ENCODE peak calls at places on chromosomes 1 and 21, in four cellular contexts. E is A549, R is ovary, U is heart left ventricle. W is an unnamed sample.

GRCh38 chr1:17052038-17052437 is 1.8 kb downstream of the SDHB start:
- DNase-seq in U (no peak), E (no peak), R (no peak), W (no peak)

GRCh38 chr1:6239213-6239752 is 3.5 kb upstream of the ICMT start:
- DNase-seq in R (no peak), U (no peak), E (no peak), W (no peak)

GRCh38 chr1:150484861-150485260 is 2.4 kb upstream of the TARS2 start:
- DNase-seq in E (no peak), U (no peak), R (no peak), W (no peak)

GRCh38 chr1:47729685-47730084 is 267.5 kb downstream of the TRABD2B start:
- DNase-seq in U (no peak), E (no peak), R (no peak), W (no peak)

GRCh38 chr1:28510350-28511223 is 4.7 kb downstream of the RCC1 start:
- DNase-seq in E (no peak), R (no peak), U (no peak), W (no peak)

GRCh38 chr21:25953196-25953595 is 217.4 kb downstream of the APP start:
- DNase-seq in R (no peak), U (no peak), E (no peak), W (no peak)

GRCh38 chr1:110605901-110606783 is at the start of gene KCNA2:
- DNase-seq in R (peak; percentile 66), U (peak; percentile 50), E (no peak), W (no peak)

GRCh38 chr21:45412909-45413581 is 8.1 kb downstream of the COL18A1 start:
- DNase-seq in U (no peak), R (peak; percentile 41), E (no peak), W (no peak)

GRCh38 chr1:51345300-51345687 is 14.9 kb upstream of the TTC39A start:
- DNase-seq in E (no peak), R (no peak), U (no peak), W (no peak)

GRCh38 chr1:223136086-223136485 is 7.0 kb downstream of the TLR5 start:
- DNase-seq in R (no peak), U (no peak), E (no peak), W (no peak)

GRCh38 chr1:43366601-43367025 is 1.2 kb downstream of the ELOVL1 start:
- DNase-seq in R (no peak), U (no peak), E (no peak), W (no peak)

GRCh38 chr1:173269490-173270230 is 62.5 kb upstream of the TNFSF4 start:
- DNase-seq in U (no peak), E (peak; percentile 40), R (no peak), W (no peak)

GRCh38 chr1:106899644-106900043 is 156.8 kb upstream of the PRMT6 start:
- DNase-seq in R (no peak), E (no peak), U (no peak), W (no peak)

GRCh38 chr1:12620142-12620865 is 2.3 kb upstream of the DHRS3 start:
- DNase-seq in E (no peak), R (no peak), U (no peak), W (no peak)

GRCh38 chr1:109034382-109034781 is 7.5 kb downstream of the WDR47 start:
- DNase-seq in E (no peak), R (no peak), U (no peak), W (no peak)

GRCh38 chr1:82646336-82646735 is 845.6 kb downstream of the ADGRL2 start:
- DNase-seq in U (no peak), R (no peak), E (no peak), W (no peak)

DNA sequence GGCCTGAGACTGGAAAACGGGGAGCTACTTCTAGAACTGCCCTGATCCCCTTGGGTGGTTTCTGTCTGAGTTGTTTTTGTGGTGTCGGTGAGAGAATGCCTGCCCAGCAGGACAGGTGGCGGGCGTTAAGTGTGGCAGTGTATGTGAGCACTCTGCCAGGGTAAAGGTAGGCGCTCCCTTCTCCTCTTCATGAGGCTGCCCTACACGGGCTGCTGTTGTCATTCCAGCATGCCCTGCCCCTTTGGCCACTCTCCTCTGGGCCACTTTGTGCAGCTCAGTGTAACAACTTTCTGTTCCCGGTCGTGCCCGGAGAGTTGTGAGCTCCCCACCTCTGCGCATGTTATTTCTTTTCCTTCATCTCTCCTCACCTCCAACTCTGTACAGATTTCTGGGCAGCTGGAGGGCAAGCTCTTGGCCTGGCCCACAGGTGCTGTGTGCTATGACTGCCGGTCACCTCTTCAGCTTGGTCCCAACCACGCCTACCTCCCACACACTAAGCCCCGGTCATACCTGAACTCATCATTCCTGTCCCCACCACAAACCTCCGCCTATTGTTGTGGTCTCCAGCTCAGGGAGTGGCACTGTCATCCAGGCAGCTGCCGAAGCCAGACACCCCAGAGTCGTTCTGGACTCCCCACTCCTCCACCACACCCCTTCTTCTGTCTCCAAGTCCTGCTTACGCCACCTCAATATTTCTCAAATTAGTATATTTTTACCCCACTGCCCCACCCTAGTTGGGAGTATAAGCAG is 69.0 kb downstream of the GADD45A start:
- DNase-seq in U (no peak), E (no peak), R (no peak), W (no peak)
- TF ChIP-seq POLR2A in U (no peak), E (no peak), R (no peak), W (no peak)

GRCh38 chr1:210372931-210373627 is 44.4 kb downstream of the HHAT start:
- DNase-seq in E (peak; percentile 18), R (no peak), U (no peak), W (no peak)

GRCh38 chr1:210372491-210372890 is 43.8 kb downstream of the HHAT start:
- DNase-seq in R (no peak), E (no peak), U (no peak), W (no peak)

GRCh38 chr1:210374600-210374953 is 45.9 kb downstream of the HHAT start:
- DNase-seq in R (no peak), U (no peak), E (no peak), W (no peak)

GRCh38 chr1:210373628-210373877 is 44.9 kb downstream of the HHAT start:
- DNase-seq in R (no peak), U (no peak), E (no peak), W (no peak)

DNA sequence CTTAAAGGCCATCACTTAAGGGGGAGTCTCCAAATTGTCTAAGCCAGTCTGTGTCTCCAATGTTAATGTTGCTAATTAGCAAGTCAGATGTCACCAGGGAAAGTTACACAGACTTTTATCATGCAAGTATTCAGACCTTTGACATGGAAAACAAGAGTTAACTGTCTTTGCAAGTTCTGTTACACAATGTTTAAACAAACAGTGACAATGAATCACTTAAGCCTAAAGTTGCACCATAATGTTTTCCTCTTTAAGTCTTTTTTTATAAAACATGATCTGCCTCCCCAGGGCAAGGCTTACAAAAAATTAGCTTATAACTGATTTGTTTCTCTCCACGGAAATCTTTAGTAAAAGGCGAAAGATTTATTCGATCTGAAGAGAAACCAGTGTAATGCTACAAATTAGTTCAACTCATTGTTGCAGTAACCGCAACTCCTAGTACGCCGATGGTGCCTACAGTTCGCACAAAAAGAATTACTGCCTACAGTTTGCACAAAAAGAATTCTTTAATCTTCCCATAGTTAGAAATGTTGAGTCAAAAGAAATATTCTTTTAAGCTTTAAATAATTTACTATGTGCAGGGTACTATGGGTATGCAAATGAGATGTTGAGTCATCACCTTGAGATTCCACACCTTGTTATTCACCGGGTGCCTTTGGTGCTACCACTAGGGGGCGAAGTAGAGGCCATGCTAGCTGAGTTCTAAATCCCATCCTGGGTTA is 45.3 kb downstream of the HHAT start:
- DNase-seq in E (peak; percentile 80), R (no peak), U (no peak), W (peak; percentile 40)
- TF ChIP-seq POLR2A in E (peak; percentile 13), R (no peak), U (no peak), W (peak; percentile 58)

DNA sequence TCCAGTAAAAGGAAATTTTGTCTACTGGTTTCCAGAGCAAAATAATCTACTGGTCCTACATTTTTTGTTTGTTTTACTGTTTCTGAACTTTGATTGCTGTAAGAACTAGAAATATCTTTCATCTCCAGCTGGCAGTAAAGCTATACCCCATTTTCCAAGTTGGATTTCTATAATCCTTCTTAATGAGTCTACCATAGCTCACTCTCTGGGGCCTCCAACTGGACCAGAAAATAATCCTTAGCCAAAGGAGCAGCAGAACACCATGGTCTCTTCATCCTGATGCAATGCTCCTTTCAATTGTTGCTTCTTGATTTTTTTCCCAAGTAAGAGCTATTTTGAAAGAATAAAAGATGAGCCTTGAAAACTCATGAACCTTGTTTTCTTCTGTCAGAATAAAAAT is 110.0 kb upstream of the COL11A1 start:
- DNase-seq in U (no peak), E (no peak), R (no peak), W (no peak)
- TF ChIP-seq POLR2A in U (no peak), E (no peak), R (no peak), W (no peak)

GRCh38 chr1:15764890-15765289 is 6.3 kb downstream of the FBLIM1 start:
- DNase-seq in E (no peak), R (no peak), U (no peak), W (no peak)

GRCh38 chr1:15761729-15762128 is 3.1 kb downstream of the FBLIM1 start:
- DNase-seq in U (no peak), E (no peak), R (no peak), W (no peak)

GRCh38 chr1:15765495-15766194 is 7.0 kb downstream of the FBLIM1 start:
- DNase-seq in E (no peak), R (no peak), U (no peak), W (no peak)

GRCh38 chr1:15762546-15762945 is 4.0 kb downstream of the FBLIM1 start:
- DNase-seq in R (no peak), E (no peak), U (no peak), W (no peak)

GRCh38 chr1:15764269-15764764 is 5.7 kb downstream of the FBLIM1 start:
- DNase-seq in R (no peak), U (no peak), E (no peak), W (no peak)
- TF ChIP-seq POLR2A in R (no peak), U (no peak), E (no peak), W (no peak)

GRCh38 chr1:19439464-19440171 is 45.7 kb downstream of the CAPZB start:
- DNase-seq in R (peak; percentile 69), U (peak; percentile 49), E (no peak), W (no peak)
- TF ChIP-seq POLR2A in R (no peak), U (no peak), E (no peak), W (no peak)

DNA sequence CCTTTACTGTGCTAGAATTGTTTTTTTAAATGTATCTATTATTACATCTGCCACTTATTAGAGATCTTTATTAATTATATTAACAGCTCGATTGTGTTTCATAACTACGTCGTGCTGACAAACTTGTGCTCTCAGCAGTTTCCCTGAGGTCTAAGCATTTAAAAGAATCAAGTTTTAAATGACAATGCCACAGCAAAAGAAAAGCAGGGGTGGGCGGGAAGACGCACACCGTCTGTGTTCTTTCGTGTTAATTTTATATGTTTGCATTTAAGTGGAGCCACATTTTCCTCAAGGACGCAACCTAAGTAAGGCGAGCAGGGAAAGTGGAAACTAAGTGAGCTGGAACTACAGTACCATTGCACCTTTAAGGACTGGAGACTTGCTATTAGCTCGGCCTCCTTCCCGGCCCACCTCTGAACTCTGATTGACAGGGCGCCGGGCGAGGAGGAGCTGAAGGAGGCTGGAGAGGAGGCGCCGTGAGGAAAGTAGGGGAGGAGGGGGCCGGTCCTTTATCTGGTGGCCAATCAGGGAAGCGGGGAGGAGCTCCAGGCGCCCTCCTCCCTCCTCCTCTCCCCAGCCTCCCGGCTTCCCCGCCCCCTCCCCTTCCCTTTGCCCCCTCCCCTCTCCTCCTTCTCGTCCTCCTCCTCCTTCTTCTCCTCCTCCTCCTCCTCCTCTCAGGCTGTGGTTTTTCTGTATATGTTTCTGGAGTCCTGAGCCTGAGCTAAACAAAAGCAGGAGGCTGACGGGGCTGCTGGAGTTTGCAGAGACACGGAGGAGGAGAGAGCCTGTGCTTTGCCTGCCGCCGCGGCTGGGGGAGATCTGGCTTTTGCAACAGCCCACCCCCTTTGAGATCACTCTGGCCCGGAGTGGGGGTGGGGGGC is at the start of gene PBX1:
- DNase-seq in U (peak; percentile 97), R (peak; percentile 95), E (peak; percentile 93), W (peak; percentile 77)
- TF ChIP-seq POLR2A in U (no peak), R (peak; percentile 78), E (peak; percentile 64), W (peak; percentile 69)

GRCh38 chr1:202164271-202165037 is 4.1 kb upstream of the PTPN7 start:
- DNase-seq in R (peak; percentile 69), E (no peak), U (no peak), W (no peak)
- TF ChIP-seq POLR2A in R (no peak), E (no peak), U (no peak), W (no peak)

GRCh38 chr1:45573231-45573804 is 10.5 kb upstream of the NASP start:
- DNase-seq in R (no peak), E (no peak), U (no peak), W (no peak)
- TF ChIP-seq POLR2A in R (no peak), E (no peak), U (no peak), W (no peak)

W was measured in H54.